ENCODE peak calls at places on chromosomes 4 and X, in five cellular contexts. K, J, M, G and Z are unnamed samples.

GRCh38 chr4:52036875-52037274 is 1.2 kb downstream of the SGCB start:
- DNase-seq in K (no peak), G (no peak), J (no peak), M (no peak), Z (no peak)

GRCh38 chr4:55921093-55921492 is 27.7 kb upstream of the CEP135 start:
- DNase-seq in M (no peak), J (no peak), K (no peak), G (no peak), Z (no peak)

GRCh38 chrX:48715066-48715465 is 18.5 kb downstream of the SUV39H1 start:
- DNase-seq in J (no peak), G (no peak), K (no peak), M (no peak), Z (no peak)

GRCh38 chrX:93422693-93423092 is 250.7 kb downstream of the NAP1L3 start:
- DNase-seq in M (peak; percentile 21), K (no peak), J (no peak), G (no peak), Z (no peak)

GRCh38 chr4:1421650-1422049 is 15.4 kb upstream of the NKX1-1 start:
- DNase-seq in K (no peak), J (no peak), M (no peak), G (no peak), Z (no peak)

GRCh38 chr4:77209936-77210335 is 52.9 kb downstream of the CCNG2 start:
- DNase-seq in J (peak; percentile 9), K (no peak), G (no peak), M (no peak), Z (no peak)

GRCh38 chr4:150960818-150961217 is 54.3 kb downstream of the LRBA start:
- DNase-seq in J (no peak), K (peak; percentile 13), G (no peak), M (peak; percentile 53), Z (no peak)

GRCh38 chr4:87055340-87055739 is 120.5 kb downstream of the AFF1 start:
- DNase-seq in K (no peak), M (no peak), J (no peak), G (no peak), Z (no peak)

GRCh38 chrX:112901821-112902732 is 61.4 kb upstream of the AMOT start:
- DNase-seq in J (no peak), K (no peak), M (no peak), G (peak; percentile 5), Z (no peak)

GRCh38 chr4:77110707-77111106 is 34.9 kb upstream of the CCNI start:
- DNase-seq in G (no peak), J (no peak), K (no peak), M (no peak), Z (no peak)

GRCh38 chr4:121155893-121156292 is 8.2 kb downstream of the TNIP3 start:
- DNase-seq in J (peak; percentile 61), G (no peak), K (peak; percentile 73), M (peak; percentile 68), Z (no peak)

GRCh38 chr4:110532901-110533589 is 57.1 kb downstream of the ENPEP start:
- DNase-seq in J (no peak), K (no peak), M (no peak), G (no peak), Z (no peak)

GRCh38 chr4:72489267-72489666 is 79.8 kb downstream of the ADAMTS3 start:
- DNase-seq in K (no peak), J (no peak), M (no peak), G (no peak), Z (no peak)

GRCh38 chr4:85474818-85475630 is at the start of gene ARHGAP24:
- DNase-seq in K (peak; percentile 85), J (peak; percentile 99), G (peak; percentile 84), M (peak; percentile 83), Z (peak; percentile 53)

GRCh38 chrX:150887906-150888465 is 10.5 kb downstream of the CD99L2 start:
- DNase-seq in J (no peak), M (no peak), K (peak; percentile 17), G (no peak), Z (no peak)

GRCh38 chr4:132572210-132572609 is 576.9 kb upstream of the PCDH10 start:
- DNase-seq in G (no peak), K (peak; percentile 14), J (peak; percentile 87), M (no peak), Z (no peak)

GRCh38 chrX:39396358-39396995 is 595.2 kb downstream of the MID1IP1 start:
- DNase-seq in J (no peak), G (no peak), K (no peak), M (no peak), Z (no peak)

GRCh38 chr4:143616771-143617170 is 83.7 kb downstream of the FREM3 start:
- DNase-seq in J (no peak), M (peak; percentile 7), G (no peak), K (peak; percentile 2), Z (no peak)

GRCh38 chr4:71187399-71188196 is 151.2 kb upstream of the SLC4A4 start:
- DNase-seq in G (peak; percentile 28), J (peak; percentile 57), K (peak; percentile 58), M (peak; percentile 68), Z (no peak)

GRCh38 chr4:187294861-187295260 is 571.2 kb upstream of the FAT1 start:
- DNase-seq in K (peak; percentile 1), J (no peak), M (no peak), G (no peak), Z (no peak)

GRCh38 chr4:89681219-89681618 is 155.7 kb downstream of the SNCA start:
- DNase-seq in G (no peak), K (no peak), J (peak; percentile 98), M (no peak), Z (no peak)

GRCh38 chr4:3641501-3641900 is 109.3 kb upstream of the LRPAP1 start:
- DNase-seq in G (no peak), M (no peak), K (no peak), J (no peak), Z (no peak)

GRCh38 chr4:170025523-170026252 is 507 bp downstream of the MFAP3L start:
- DNase-seq in G (peak; percentile 23), K (no peak), M (no peak), J (peak; percentile 69), Z (no peak)

GRCh38 chrX:23902419-23902818 is 5.3 kb downstream of the APOO start:
- DNase-seq in M (peak; percentile 65), K (no peak), G (no peak), J (no peak), Z (no peak)

GRCh38 chr4:6609415-6610079 is 30.9 kb upstream of the MRFAP1 start:
- DNase-seq in J (no peak), G (no peak), K (no peak), M (no peak), Z (no peak)

GRCh38 chr4:52837716-52838558 is 24.2 kb upstream of the RASL11B start:
- DNase-seq in M (peak; percentile 66), K (peak; percentile 80), J (peak; percentile 98), G (peak; percentile 22), Z (no peak)

GRCh38 chr4:123411976-123412589 is 15.5 kb downstream of the SPRY1 start:
- DNase-seq in G (no peak), J (no peak), M (no peak), K (no peak), Z (no peak)

GRCh38 chr4:139454111-139454600 is at the start of gene RAB33B:
- DNase-seq in M (no peak), K (no peak), J (no peak), G (no peak), Z (no peak)

GRCh38 chr4:53064609-53065008 is 202.5 kb downstream of the RASL11B start:
- DNase-seq in K (no peak), M (no peak), J (no peak), G (no peak), Z (no peak)

GRCh38 chr4:2412885-2413716 is 5.3 kb downstream of the ZFYVE28 start:
- DNase-seq in K (peak; percentile 98), J (peak; percentile 96), G (peak; percentile 79), M (peak; percentile 91), Z (peak; percentile 90)

GRCh38 chrX:108270280-108270679 is 167.9 kb downstream of the COL4A6 start:
- DNase-seq in J (peak; percentile 63), M (no peak), G (no peak), K (peak; percentile 6), Z (no peak)

GRCh38 chr4:142940614-142941013 is 94.5 kb upstream of the INPP4B start:
- DNase-seq in M (no peak), G (no peak), J (no peak), K (no peak), Z (no peak)

GRCh38 chr4:10028910-10029309 is 7.6 kb upstream of the SLC2A9 start:
- DNase-seq in M (no peak), J (peak; percentile 70), G (no peak), K (no peak), Z (no peak)

GRCh38 chr4:92234393-92235176 is 69.2 kb upstream of the GRID2 start:
- DNase-seq in K (peak; percentile 73), G (no peak), J (no peak), M (peak; percentile 53), Z (no peak)

GRCh38 chr4:151169223-151169622 is 69.8 kb downstream of the RPS3A start:
- DNase-seq in K (peak; percentile 2), G (peak; percentile 80), J (peak; percentile 63), M (peak; percentile 94), Z (no peak)

GRCh38 chr4:55393461-55394320 is 2.1 kb upstream of the TMEM165 start:
- DNase-seq in K (peak; percentile 1), G (no peak), M (peak; percentile 52), J (no peak), Z (no peak)